ENCODE peak calls at places on chromosomes 3 and 15, in four cellular contexts. One of them, this sample, is unnamed.

GRCh38 chr3:143375698-143376097 is 256.1 kb downstream of the CHST2 start:
- DNase-seq in WTC11: no peak
- DNase-seq in GM12878: no peak
- DNase-seq in HCT116: no peak
- DNase-seq in this sample: no peak

GRCh38 chr3:144843099-144843498 is 871.5 kb downstream of the DIPK2A start:
- DNase-seq in WTC11: no peak
- DNase-seq in HCT116: peak; percentile 7
- DNase-seq in GM12878: no peak
- DNase-seq in this sample: no peak

GRCh38 chr15:40061212-40061901 is 22.4 kb upstream of the SRP14 start:
- DNase-seq in GM12878: peak; percentile 73
- DNase-seq in WTC11: no peak
- DNase-seq in HCT116: no peak
- DNase-seq in this sample: no peak

GRCh38 chr3:78831446-78831972 is 936.3 kb downstream of the ROBO1 start:
- DNase-seq in HCT116: no peak
- DNase-seq in WTC11: no peak
- DNase-seq in GM12878: no peak
- DNase-seq in this sample: no peak

GRCh38 chr3:175763948-175764347 is 904.8 kb downstream of the NAALADL2 start:
- DNase-seq in WTC11: no peak
- DNase-seq in HCT116: no peak
- DNase-seq in GM12878: no peak
- DNase-seq in this sample: no peak

GRCh38 chr3:126711361-126711760 is 7.3 kb downstream of the CHCHD6 start:
- DNase-seq in HCT116: no peak
- DNase-seq in WTC11: no peak
- DNase-seq in GM12878: no peak
- DNase-seq in this sample: no peak

GRCh38 chr15:90818251-90819210 is 49.9 kb upstream of the FURIN start:
- DNase-seq in GM12878: no peak
- DNase-seq in WTC11: peak; percentile 50
- DNase-seq in HCT116: no peak
- DNase-seq in this sample: no peak

GRCh38 chr3:8755564-8756237 is 13.7 kb downstream of the OXTR start:
- DNase-seq in WTC11: no peak
- DNase-seq in HCT116: peak; percentile 37
- DNase-seq in GM12878: no peak
- DNase-seq in this sample: no peak

GRCh38 chr3:155312781-155313180 is 19.3 kb upstream of the STRIT1 start:
- DNase-seq in HCT116: no peak
- DNase-seq in GM12878: no peak
- DNase-seq in WTC11: no peak
- DNase-seq in this sample: no peak

GRCh38 chr3:128679338-128679737 is 28.7 kb upstream of the RPN1 start:
- DNase-seq in GM12878: no peak
- DNase-seq in HCT116: no peak
- DNase-seq in WTC11: no peak
- DNase-seq in this sample: no peak

GRCh38 chr15:88323468-88323867 is 66.9 kb upstream of the NTRK3 start:
- DNase-seq in HCT116: no peak
- DNase-seq in GM12878: no peak
- DNase-seq in WTC11: no peak
- DNase-seq in this sample: no peak

GRCh38 chr15:88326924-88327323 is 70.4 kb upstream of the NTRK3 start:
- DNase-seq in GM12878: no peak
- DNase-seq in HCT116: no peak
- DNase-seq in WTC11: no peak
- DNase-seq in this sample: no peak

DNA sequence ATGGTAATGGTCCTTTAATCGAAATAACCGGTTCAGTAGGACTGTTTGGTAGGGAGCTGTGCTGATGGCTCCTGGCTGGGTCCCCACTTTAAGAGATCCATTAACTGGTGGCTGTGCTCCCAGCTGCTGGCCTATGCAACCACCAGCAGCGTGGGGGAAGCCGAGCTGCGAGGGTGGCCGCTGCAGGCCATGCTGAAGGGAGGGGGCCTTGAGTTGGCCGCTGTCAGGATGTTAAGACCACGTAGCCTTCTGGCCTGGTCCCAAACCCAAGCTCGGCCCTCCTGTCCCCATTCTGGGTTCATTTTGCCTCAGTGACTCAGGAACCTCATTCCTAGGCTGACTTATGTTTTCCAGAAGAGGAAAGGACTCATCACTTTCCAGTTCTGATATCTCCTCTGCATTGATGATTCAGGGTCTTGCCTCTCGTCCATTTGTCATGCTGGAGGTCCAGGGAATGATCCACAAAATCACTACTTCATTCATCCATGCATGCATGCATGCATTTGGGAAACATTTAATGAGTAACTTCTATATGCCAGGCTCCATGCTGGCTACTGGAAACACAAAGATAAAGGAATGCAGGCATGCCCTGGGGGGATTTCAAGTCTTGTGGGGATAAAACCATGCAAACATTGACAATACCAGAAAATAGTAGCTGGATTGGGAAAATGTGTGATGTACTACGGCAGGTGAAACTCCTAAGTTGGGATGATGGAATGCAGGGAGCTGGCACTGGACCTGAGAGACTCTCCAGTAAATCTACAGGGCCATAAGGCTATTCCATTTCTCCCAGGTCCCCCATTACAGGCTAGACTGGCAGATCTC is 67.9 kb upstream of the NTRK3 start:
- DNase-seq in WTC11: no peak
- DNase-seq in HCT116: no peak
- DNase-seq in GM12878: no peak
- DNase-seq in this sample: no peak
- TF ChIP-seq ATF3 in WTC11: no peak
- TF ChIP-seq ATF3 in HCT116: no peak
- TF ChIP-seq ATF3 in GM12878: no peak
- TF ChIP-seq ATF3 in this sample: no peak

GRCh38 chr3:60161334-60161733 is 1089.9 kb downstream of the FHIT start:
- DNase-seq in HCT116: no peak
- DNase-seq in WTC11: no peak
- DNase-seq in GM12878: no peak
- DNase-seq in this sample: no peak
- TF ChIP-seq ATF3 in HCT116: no peak
- TF ChIP-seq ATF3 in WTC11: no peak
- TF ChIP-seq ATF3 in GM12878: no peak
- TF ChIP-seq ATF3 in this sample: no peak

DNA sequence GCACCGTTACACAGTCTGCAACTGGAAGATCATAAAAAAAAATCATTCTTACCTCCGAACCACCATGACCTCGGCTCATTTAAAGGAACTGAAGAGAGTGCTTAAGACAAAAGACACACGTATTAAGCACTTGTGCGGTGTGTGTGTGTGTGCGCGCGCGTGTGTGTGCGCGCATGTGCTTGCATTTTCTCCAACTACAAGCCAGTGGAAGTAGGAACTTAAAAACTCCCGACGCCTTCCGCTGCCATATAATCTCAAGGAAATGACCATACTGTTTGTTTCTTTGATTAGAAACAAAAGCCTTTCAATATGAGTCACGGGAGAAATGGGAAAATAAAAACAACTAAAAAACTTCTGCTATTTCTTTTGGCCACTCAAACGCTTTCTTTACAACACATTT is 32.4 kb downstream of the FRMD4B start:
- DNase-seq in HCT116: no peak
- DNase-seq in WTC11: no peak
- DNase-seq in GM12878: no peak
- DNase-seq in this sample: no peak
- TF ChIP-seq ATF3 in HCT116: no peak
- TF ChIP-seq ATF3 in WTC11: no peak
- TF ChIP-seq ATF3 in GM12878: no peak
- TF ChIP-seq ATF3 in this sample: no peak

GRCh38 chr3:113038326-113038725 is 47.5 kb downstream of the GTPBP8 start:
- DNase-seq in WTC11: no peak
- DNase-seq in HCT116: no peak
- DNase-seq in GM12878: no peak
- DNase-seq in this sample: no peak
- TF ChIP-seq ATF3 in WTC11: no peak
- TF ChIP-seq ATF3 in HCT116: no peak
- TF ChIP-seq ATF3 in GM12878: no peak
- TF ChIP-seq ATF3 in this sample: no peak

GRCh38 chr15:55633731-55634130 is 45.6 kb upstream of the PYGO1 start:
- DNase-seq in GM12878: no peak
- DNase-seq in HCT116: no peak
- DNase-seq in WTC11: no peak
- DNase-seq in this sample: no peak

GRCh38 chr15:55632434-55632833 is 44.3 kb upstream of the PYGO1 start:
- DNase-seq in GM12878: no peak
- DNase-seq in WTC11: no peak
- DNase-seq in HCT116: no peak
- DNase-seq in this sample: no peak

GRCh38 chr15:55628369-55628730 is 40.2 kb upstream of the PYGO1 start:
- DNase-seq in WTC11: no peak
- DNase-seq in GM12878: no peak
- DNase-seq in HCT116: no peak
- DNase-seq in this sample: no peak

GRCh38 chr15:55627730-55628368 is 39.7 kb upstream of the PYGO1 start:
- DNase-seq in GM12878: no peak
- DNase-seq in HCT116: peak; percentile 92
- DNase-seq in WTC11: peak; percentile 25
- DNase-seq in this sample: no peak

GRCh38 chr15:55630921-55631320 is 42.8 kb upstream of the PYGO1 start:
- DNase-seq in HCT116: no peak
- DNase-seq in GM12878: no peak
- DNase-seq in WTC11: no peak
- DNase-seq in this sample: no peak
- TF ChIP-seq ATF3 in HCT116: no peak
- TF ChIP-seq ATF3 in GM12878: no peak
- TF ChIP-seq ATF3 in WTC11: no peak
- TF ChIP-seq ATF3 in this sample: no peak